ENCODE peak calls at places on chromosomes 6 and 20, in seven cellular contexts. O, I, Z, F, C, D and S are unnamed samples.

GRCh38 chr6:154408906-154409500 is 52.4 kb upstream of the IPCEF1 start:
- DNase-seq in O (no peak), I (no peak), Z (no peak), F (no peak), C (no peak), D (peak; percentile 45), S (no peak)

GRCh38 chr6:37017606-37018005 is 12.2 kb downstream of the FGD2 start:
- DNase-seq in O (no peak), I (no peak), Z (no peak), F (no peak), C (no peak), D (no peak), S (no peak)

GRCh38 chr6:33249732-33250625 is 21.7 kb downstream of the VPS52 start:
- DNase-seq in O (no peak), I (no peak), Z (no peak), F (no peak), C (peak; percentile 48), D (peak; percentile 84), S (peak; percentile 36)

GRCh38 chr6:78583079-78583478 is 284.3 kb upstream of the IRAK1BP1 start:
- DNase-seq in O (no peak), I (no peak), Z (no peak), F (no peak), C (no peak), D (no peak), S (no peak)

GRCh38 chr6:33744001-33744848 is 2.5 kb downstream of the IP6K3 start:
- DNase-seq in O (no peak), I (peak; percentile 42), Z (peak; percentile 71), F (peak; percentile 82), C (peak; percentile 69), D (peak; percentile 59), S (peak; percentile 55)

GRCh38 chr20:38452880-38453624 is 17.9 kb upstream of the SNHG17 start:
- DNase-seq in O (no peak), I (no peak), Z (peak; percentile 31), F (no peak), C (peak; percentile 51), D (peak; percentile 85), S (no peak)

GRCh38 chr6:42978487-42978792 is 541 bp downstream of the PEX6 start:
- DNase-seq in O (no peak), I (no peak), Z (no peak), F (no peak), C (peak; percentile 60), D (peak; percentile 16), S (no peak)

GRCh38 chr20:57498425-57499400 is 26.2 kb downstream of the CTCFL start:
- DNase-seq in O (no peak), I (peak; percentile 19), Z (no peak), F (no peak), C (no peak), D (no peak), S (no peak)

GRCh38 chr20:45407067-45407745 is 883 bp upstream of the DBNDD2 start:
- DNase-seq in O (no peak), I (no peak), Z (no peak), F (peak; percentile 7), C (peak; percentile 89), D (peak; percentile 28), S (no peak)

GRCh38 chr6:105344971-105345370 is 57.9 kb downstream of the PREP start:
- DNase-seq in O (no peak), I (no peak), Z (no peak), F (no peak), C (no peak), D (no peak), S (no peak)

GRCh38 chr6:144248003-144248402 is 37.1 kb upstream of the UTRN start:
- DNase-seq in O (no peak), I (no peak), Z (no peak), F (no peak), C (no peak), D (peak; percentile 50), S (no peak)

GRCh38 chr6:35469711-35470662 is 1.8 kb downstream of the RPL10A start:
- DNase-seq in O (no peak), I (no peak), Z (no peak), F (no peak), C (no peak), D (no peak), S (no peak)

GRCh38 chr20:57478176-57478575 is 46.8 kb downstream of the CTCFL start:
- DNase-seq in O (no peak), I (no peak), Z (no peak), F (no peak), C (no peak), D (no peak), S (no peak)

GRCh38 chr6:148494226-148494625 is 151.6 kb downstream of the SASH1 start:
- DNase-seq in O (no peak), I (no peak), Z (no peak), F (no peak), C (no peak), D (no peak), S (no peak)

GRCh38 chr20:61558726-61559125 is 306.7 kb downstream of the CDH4 start:
- DNase-seq in O (no peak), I (no peak), Z (no peak), F (no peak), C (no peak), D (peak; percentile 68), S (no peak)

GRCh38 chr6:21200056-21200870 is 393.3 kb upstream of the SOX4 start:
- DNase-seq in O (no peak), I (no peak), Z (no peak), F (no peak), C (no peak), D (peak; percentile 20), S (no peak)

GRCh38 chr6:32854376-32855178 is 585 bp downstream of the PSMB9 start:
- DNase-seq in O (no peak), I (no peak), Z (no peak), F (no peak), C (peak; percentile 47), D (peak; percentile 20), S (no peak)

GRCh38 chr6:148240463-148240845 is 102.2 kb upstream of the SASH1 start:
- DNase-seq in O (no peak), I (no peak), Z (no peak), F (no peak), C (peak; percentile 38), D (peak; percentile 88), S (no peak)

GRCh38 chr6:77403424-77403823 is 59.9 kb downstream of the HTR1B start:
- DNase-seq in O (no peak), I (peak; percentile 3), Z (no peak), F (no peak), C (no peak), D (peak; percentile 32), S (peak; percentile 10)

GRCh38 chr6:168964138-168964892 is 289.3 kb downstream of the THBS2 start:
- DNase-seq in O (no peak), I (no peak), Z (no peak), F (no peak), C (no peak), D (peak; percentile 44), S (no peak)

GRCh38 chr6:148379966-148380653 is 37.5 kb downstream of the SASH1 start:
- DNase-seq in O (no peak), I (no peak), Z (no peak), F (no peak), C (no peak), D (peak; percentile 75), S (peak; percentile 33)

DNA sequence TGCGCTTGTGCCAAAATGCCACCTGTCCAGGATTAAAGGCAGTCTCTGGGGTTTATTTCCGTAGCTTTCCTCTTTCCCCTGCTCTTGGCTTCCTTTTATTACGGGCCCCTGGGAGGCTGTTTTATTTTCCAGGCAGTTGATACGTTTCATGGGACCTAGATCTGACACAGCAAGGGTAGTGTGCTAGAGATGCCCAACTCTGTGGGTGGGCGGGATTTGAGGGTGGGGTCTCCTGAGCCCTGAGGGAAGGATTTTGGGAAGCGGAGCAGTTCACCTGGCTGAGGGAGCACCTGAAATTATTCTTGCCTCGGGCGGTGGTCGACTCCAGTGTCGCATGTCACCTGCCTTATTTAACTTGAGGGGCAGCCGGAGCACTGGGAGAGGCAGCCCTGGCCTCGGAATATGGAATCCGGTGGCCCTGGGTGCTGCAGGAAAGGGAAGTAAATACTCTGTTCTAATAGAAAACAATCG is 9.6 kb upstream of the NKX2-2 start:
- DNase-seq in O (no peak), I (no peak), Z (no peak), F (no peak), C (no peak), D (no peak), S (no peak)
- H3K4me3 ChIP-seq in O (no peak overlapping the region), I (no peak overlapping the region), Z (no peak overlapping the region), F (no peak overlapping the region), C (no peak overlapping the region), D (no peak overlapping the region), S (no peak overlapping the region)

DNA sequence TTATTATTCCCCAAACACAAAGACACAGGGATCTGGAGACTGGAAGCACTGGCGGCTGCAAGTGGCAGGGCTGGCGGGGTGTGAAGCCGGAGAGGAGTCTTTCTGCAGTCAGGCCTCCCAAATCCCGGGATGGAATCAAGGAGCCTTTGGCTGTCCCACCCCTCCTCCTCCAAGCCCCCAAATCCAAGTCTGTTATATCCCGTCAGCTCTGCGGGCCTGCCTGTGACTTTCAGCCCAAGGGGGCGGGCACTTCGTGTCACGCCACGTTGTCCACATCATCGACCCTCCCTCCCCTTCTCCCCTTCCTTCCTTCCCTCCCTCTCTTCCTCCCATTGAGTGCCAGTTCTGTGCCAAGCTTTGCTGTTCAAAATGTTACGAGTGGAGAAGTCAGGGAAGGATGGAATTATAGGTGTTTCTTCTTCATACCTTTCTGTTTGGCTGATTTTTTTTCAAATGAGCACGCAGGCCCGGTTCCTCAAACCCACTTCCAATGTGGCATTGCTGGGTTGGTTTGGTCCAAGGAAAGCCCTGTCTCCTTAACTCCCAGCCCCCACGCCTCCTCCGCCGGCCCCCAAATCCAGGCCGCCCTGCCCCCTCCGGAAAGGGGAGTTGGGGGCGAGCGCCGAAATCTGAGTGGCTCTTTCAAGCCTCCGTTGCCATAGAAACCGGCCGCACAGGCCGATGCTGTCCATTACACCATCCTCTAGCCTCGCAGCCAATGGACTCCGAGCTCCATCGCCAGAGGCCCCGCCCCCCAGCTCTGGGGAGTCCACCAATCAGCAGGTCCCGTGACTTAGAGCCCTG is 12.7 kb downstream of the ZCCHC3 start:
- DNase-seq in O (peak; percentile 76), I (no peak), Z (peak; percentile 89), F (peak; percentile 97), C (peak; percentile 99), D (peak; percentile 100), S (peak; percentile 98)
- H3K4me3 ChIP-seq in O (peak overlapping the region; percentile 6), I (no peak overlapping the region), Z (peak overlapping the region; percentile 54), F (peak overlapping the region; percentile 23), C (peak overlapping the region; percentile 12), D (peak overlapping the region; percentile 62), S (peak overlapping the region; percentile 64)

DNA sequence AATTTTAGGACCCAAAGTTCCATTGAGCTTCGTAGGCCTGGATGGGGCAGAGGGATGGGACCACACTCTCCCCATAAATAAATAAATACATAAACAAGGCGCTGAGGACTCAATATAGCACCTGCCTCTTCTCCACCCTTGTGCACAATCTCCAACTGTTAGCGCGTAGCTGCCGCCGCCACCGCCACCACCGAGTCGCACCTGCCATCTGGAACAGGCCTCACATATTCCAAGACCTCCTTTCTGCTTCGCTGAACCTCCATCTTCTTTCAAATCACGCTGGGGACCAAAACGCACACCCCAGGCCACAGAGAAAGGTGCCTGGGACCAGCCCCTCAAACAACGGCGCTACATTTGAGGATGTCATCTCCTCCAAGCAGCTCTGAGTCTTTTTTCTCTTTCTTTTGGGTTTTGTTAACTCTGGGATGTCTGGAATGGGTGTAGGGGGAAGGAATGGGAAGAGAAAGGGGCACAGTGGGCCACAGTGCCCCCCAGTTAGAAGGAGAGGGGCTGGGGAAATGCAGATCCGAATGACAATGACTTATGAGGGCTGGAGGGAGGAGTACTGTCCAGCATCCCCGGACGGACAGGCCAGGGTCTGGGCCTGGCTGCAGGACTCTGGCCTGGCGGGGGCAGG is 49.7 kb downstream of the NOL4L start:
- DNase-seq in O (no peak), I (no peak), Z (no peak), F (no peak), C (peak; percentile 9), D (no peak), S (no peak)
- H3K4me3 ChIP-seq in O (no peak overlapping the region), I (no peak overlapping the region), Z (peak overlapping the region; percentile 59), F (no peak overlapping the region), C (no peak overlapping the region), D (no peak overlapping the region), S (no peak overlapping the region)

GRCh38 chr6:26420607-26421235 is 18.6 kb downstream of the BTN3A1 start:
- DNase-seq in O (no peak), I (peak; percentile 35), Z (no peak), F (no peak), C (no peak), D (peak; percentile 48), S (no peak)
- H3K4me3 ChIP-seq in O (peak overlapping the region; percentile 78), I (peak overlapping the region; percentile 93), Z (peak overlapping the region; percentile 80), F (peak overlapping the region; percentile 21), C (peak overlapping the region; percentile 55), D (peak overlapping the region; percentile 94), S (no peak overlapping the region)